ENCODE peak calls at places on chromosomes 4 and X, in five cellular contexts. One of them, this sample, is unnamed.

GRCh38 chrX:21745756-21746155 is 12.2 kb downstream of the SMPX start:
- DNase-seq in fibroblast of villous mesenchyme: peak; percentile 18
- DNase-seq in cardiac muscle cell: peak; percentile 33
- DNase-seq in GM03348: peak; percentile 9
- DNase-seq in WERI-Rb-1: peak; percentile 51
- DNase-seq in this sample: peak; percentile 36

GRCh38 chr4:184424279-184424678 is 50.1 kb downstream of the IRF2 start:
- DNase-seq in cardiac muscle cell: no peak
- DNase-seq in fibroblast of villous mesenchyme: no peak
- DNase-seq in GM03348: no peak
- DNase-seq in WERI-Rb-1: no peak
- DNase-seq in this sample: no peak

GRCh38 chr4:95549246-95550138 is 719 bp upstream of the UNC5C start:
- DNase-seq in fibroblast of villous mesenchyme: peak; percentile 58
- DNase-seq in GM03348: peak; percentile 33
- DNase-seq in cardiac muscle cell: peak; percentile 70
- DNase-seq in WERI-Rb-1: peak; percentile 70
- DNase-seq in this sample: peak; percentile 66

GRCh38 chr4:181959121-181959520 is 284.1 kb upstream of the TENM3 start:
- DNase-seq in GM03348: peak; percentile 68
- DNase-seq in fibroblast of villous mesenchyme: peak; percentile 34
- DNase-seq in cardiac muscle cell: peak; percentile 54
- DNase-seq in WERI-Rb-1: no peak
- DNase-seq in this sample: no peak

GRCh38 chrX:6026980-6027379 is 201.7 kb downstream of the NLGN4X start:
- DNase-seq in WERI-Rb-1: no peak
- DNase-seq in GM03348: no peak
- DNase-seq in cardiac muscle cell: no peak
- DNase-seq in fibroblast of villous mesenchyme: no peak
- DNase-seq in this sample: no peak

GRCh38 chr4:53656421-53656981 is 65.2 kb upstream of the LNX1 start:
- DNase-seq in GM03348: peak; percentile 79
- DNase-seq in fibroblast of villous mesenchyme: peak; percentile 83
- DNase-seq in WERI-Rb-1: no peak
- DNase-seq in cardiac muscle cell: peak; percentile 79
- DNase-seq in this sample: no peak

GRCh38 chrX:74613350-74614192 is 853 bp downstream of the RLIM start:
- DNase-seq in fibroblast of villous mesenchyme: peak; percentile 51
- DNase-seq in cardiac muscle cell: peak; percentile 51
- DNase-seq in GM03348: peak; percentile 24
- DNase-seq in WERI-Rb-1: no peak
- DNase-seq in this sample: peak; percentile 32

GRCh38 chr4:74805601-74806000 is 11.3 kb upstream of the BTC start:
- DNase-seq in GM03348: peak; percentile 9
- DNase-seq in fibroblast of villous mesenchyme: peak; percentile 16
- DNase-seq in cardiac muscle cell: peak; percentile 77
- DNase-seq in WERI-Rb-1: no peak
- DNase-seq in this sample: no peak

GRCh38 chr4:163448541-163449203 is 24.9 kb downstream of the TKTL2 start:
- DNase-seq in GM03348: peak; percentile 7
- DNase-seq in fibroblast of villous mesenchyme: peak; percentile 62
- DNase-seq in WERI-Rb-1: no peak
- DNase-seq in cardiac muscle cell: peak; percentile 53
- DNase-seq in this sample: no peak

GRCh38 chr4:105550641-105551040 is 1.8 kb upstream of the ARHGEF38 start:
- DNase-seq in cardiac muscle cell: no peak
- DNase-seq in fibroblast of villous mesenchyme: peak; percentile 23
- DNase-seq in GM03348: no peak
- DNase-seq in WERI-Rb-1: no peak
- DNase-seq in this sample: no peak

GRCh38 chrX:131068945-131069719 is 11.0 kb downstream of the ARHGAP36 start:
- DNase-seq in WERI-Rb-1: peak; percentile 81
- DNase-seq in cardiac muscle cell: peak; percentile 16
- DNase-seq in GM03348: peak; percentile 32
- DNase-seq in fibroblast of villous mesenchyme: peak; percentile 3
- DNase-seq in this sample: peak; percentile 73

This sample was measured in D341Med.